ENCODE peak calls at places on chromosome 1, in four cellular contexts. One of them, this sample, is unnamed.

GRCh38 chr1:38014724-38015424 is 2.3 kb downstream of the UTP11 start:
- DNase-seq in right lobe of liver: no peak
- DNase-seq in neural progenitor cell: no peak
- DNase-seq in upper lobe of left lung: no peak
- DNase-seq in this sample: peak

GRCh38 chr1:226482196-226482595 is 66.4 kb upstream of the STUM start:
- DNase-seq in right lobe of liver: no peak
- DNase-seq in neural progenitor cell: no peak
- DNase-seq in upper lobe of left lung: no peak
- DNase-seq in this sample: no peak

GRCh38 chr1:211620097-211620496 is 41.1 kb upstream of the SLC30A1 start:
- DNase-seq in right lobe of liver: no peak
- DNase-seq in neural progenitor cell: no peak
- DNase-seq in upper lobe of left lung: no peak
- DNase-seq in this sample: no peak

GRCh38 chr1:25504706-25505560 is 38.5 kb upstream of the LDLRAP1 start:
- DNase-seq in right lobe of liver: no peak
- DNase-seq in neural progenitor cell: no peak
- DNase-seq in upper lobe of left lung: no peak
- DNase-seq in this sample: no peak

GRCh38 chr1:161228032-161228431 is 2.2 kb downstream of the TOMM40L start:
- DNase-seq in right lobe of liver: peak
- DNase-seq in neural progenitor cell: no peak
- DNase-seq in upper lobe of left lung: no peak
- DNase-seq in this sample: no peak

GRCh38 chr1:91511386-91511785 is 10.7 kb downstream of the CDC7 start:
- DNase-seq in right lobe of liver: no peak
- DNase-seq in neural progenitor cell: peak
- DNase-seq in upper lobe of left lung: no peak
- DNase-seq in this sample: no peak

GRCh38 chr1:156912861-156913808 is 7.3 kb upstream of the LRRC71 start:
- DNase-seq in right lobe of liver: peak
- DNase-seq in neural progenitor cell: no peak
- DNase-seq in upper lobe of left lung: peak
- DNase-seq in this sample: peak

GRCh38 chr1:168506204-168506819 is 37.5 kb downstream of the XCL2 start:
- DNase-seq in right lobe of liver: no peak
- DNase-seq in neural progenitor cell: no peak
- DNase-seq in upper lobe of left lung: no peak
- DNase-seq in this sample: no peak

GRCh38 chr1:187096689-187097088 is 267.9 kb downstream of the PLA2G4A start:
- DNase-seq in right lobe of liver: no peak
- DNase-seq in neural progenitor cell: no peak
- DNase-seq in upper lobe of left lung: no peak
- DNase-seq in this sample: no peak

DNA sequence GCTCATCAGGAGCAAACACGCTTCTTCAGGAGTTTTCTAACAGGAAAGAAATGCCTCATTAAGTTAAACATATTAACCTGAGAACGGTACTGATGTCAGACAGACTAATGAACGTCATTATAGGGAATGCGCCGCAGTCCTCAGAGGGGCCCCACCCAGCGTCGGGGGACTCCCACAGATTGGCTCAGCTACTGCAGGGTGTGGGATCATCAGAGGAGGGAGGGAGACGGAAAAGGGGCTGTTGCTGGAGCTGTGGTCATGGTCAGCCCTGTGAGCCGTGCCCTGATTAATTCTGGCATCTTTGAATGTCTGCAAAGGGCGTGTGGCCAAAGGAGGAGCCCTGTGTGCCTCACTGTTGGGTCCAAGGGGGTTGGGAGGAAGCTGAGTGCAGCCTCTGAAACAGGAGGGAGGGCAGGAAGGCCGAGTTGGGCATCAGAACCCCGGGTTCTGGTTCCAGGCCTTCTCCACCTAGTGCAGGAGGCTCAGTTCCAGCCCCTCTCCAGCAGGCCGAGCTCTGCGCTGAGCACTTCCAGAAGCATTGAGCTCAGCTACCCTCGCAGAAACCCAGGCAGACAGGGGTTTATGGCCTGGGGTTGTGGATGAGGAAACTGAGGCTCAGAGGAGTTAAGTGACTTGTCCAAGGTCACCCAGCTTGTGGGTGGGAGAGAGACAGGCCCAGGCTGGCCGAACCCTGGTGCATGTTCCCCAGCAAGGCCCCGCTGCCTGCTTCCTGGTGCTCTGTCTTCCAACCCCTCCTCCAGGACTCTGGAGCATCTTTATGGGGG is 348.7 kb downstream of the PTPRU start:
- DNase-seq in right lobe of liver: no peak
- DNase-seq in neural progenitor cell: no peak
- DNase-seq in upper lobe of left lung: no peak
- DNase-seq in this sample: no peak
- H3K27ac ChIP-seq in right lobe of liver: no peak
- H3K27ac ChIP-seq in neural progenitor cell: no peak
- H3K27ac ChIP-seq in upper lobe of left lung: no peak
- H3K27ac ChIP-seq in this sample: no peak

GRCh38 chr1:171487038-171487437 is 1.7 kb downstream of the PRRC2C start:
- DNase-seq in right lobe of liver: no peak
- DNase-seq in neural progenitor cell: no peak
- DNase-seq in upper lobe of left lung: no peak
- DNase-seq in this sample: no peak
- H3K4me3 ChIP-seq in right lobe of liver: peak
- H3K4me3 ChIP-seq in neural progenitor cell: peak
- H3K4me3 ChIP-seq in upper lobe of left lung: no peak
- H3K4me3 ChIP-seq in this sample: peak

GRCh38 chr1:217228689-217229088 is 402.2 kb downstream of the GPATCH2 start:
- DNase-seq in right lobe of liver: no peak
- DNase-seq in neural progenitor cell: no peak
- DNase-seq in upper lobe of left lung: no peak
- DNase-seq in this sample: no peak
- H3K27ac ChIP-seq in right lobe of liver: no peak
- H3K27ac ChIP-seq in neural progenitor cell: no peak
- H3K27ac ChIP-seq in upper lobe of left lung: no peak
- H3K27ac ChIP-seq in this sample: no peak

DNA sequence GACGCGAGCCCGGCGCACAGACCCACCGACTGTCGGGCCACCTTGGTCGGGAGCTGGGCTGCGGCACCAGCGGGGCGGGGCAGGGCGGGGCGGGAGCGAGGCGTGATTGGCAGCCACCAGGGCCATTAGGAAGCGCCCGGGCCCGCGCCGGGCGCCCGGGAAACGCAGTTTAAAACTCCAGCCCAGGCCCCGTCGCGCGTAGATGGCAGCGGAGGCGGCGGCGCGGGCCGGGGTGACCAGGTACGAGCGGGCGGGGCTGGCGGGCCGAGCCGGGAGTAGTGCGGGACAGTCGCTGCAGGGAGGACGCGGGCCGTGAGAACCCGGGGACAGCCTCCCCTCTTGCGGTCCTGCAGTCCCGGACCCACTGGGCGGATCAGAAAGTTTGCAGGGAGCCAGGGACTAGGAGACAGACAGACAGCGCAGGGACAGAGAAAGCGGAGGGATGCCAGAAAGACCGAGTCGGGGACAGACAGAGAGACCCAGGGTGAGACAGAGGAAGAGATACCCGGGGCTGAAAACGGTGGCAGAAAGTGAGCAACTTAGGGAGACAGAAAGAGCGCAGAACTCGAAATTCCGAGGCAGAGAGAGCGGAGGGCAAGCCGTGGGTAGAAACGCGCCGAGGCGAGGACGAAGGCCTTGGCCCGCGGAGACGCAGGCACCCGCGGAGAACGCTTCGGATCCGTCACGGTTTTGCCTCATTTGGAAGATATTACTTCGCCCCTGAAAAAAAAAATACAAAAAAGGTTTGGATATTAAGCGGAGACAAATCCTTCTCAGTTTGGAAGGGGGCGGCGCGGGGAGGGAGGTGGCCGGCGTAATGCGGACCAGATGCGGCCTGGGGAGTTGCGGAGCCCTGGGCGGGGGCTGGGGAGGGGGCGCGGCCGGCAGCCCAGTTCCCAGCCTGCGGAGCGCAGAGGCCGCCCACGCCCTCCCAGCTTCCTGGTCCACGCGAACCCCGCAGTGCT is at the start of gene DMBX1:
- DNase-seq in right lobe of liver: peak
- DNase-seq in neural progenitor cell: peak
- DNase-seq in upper lobe of left lung: peak
- DNase-seq in this sample: no peak
- H3K4me3 ChIP-seq in right lobe of liver: peak
- H3K4me3 ChIP-seq in neural progenitor cell: peak
- H3K4me3 ChIP-seq in upper lobe of left lung: no peak
- H3K4me3 ChIP-seq in this sample: peak

This sample was measured in lower lobe of right lung.